ENCODE peak calls at places on chromosomes 6 and 20, in eight cellular contexts. I is CD4-positive, alpha-beta T cell; C is epithelial cell of esophagus; A is HFF-Myc; W is upper lobe of right lung; L is heart left ventricle; D is fibroblast of pulmonary artery; U is spleen. E is an unnamed sample.
A peak's percentile ranks its signal among the peaks of the same experiment; 100 is the strongest.

GRCh38 chr6:36136551-36136950 is 6.2 kb downstream of the MAPK13 start:
- DNase-seq in A (no peak), W (no peak), I (no peak), C (no peak), U (no peak), L (no peak), D (no peak), E (no peak)

GRCh38 chr6:89346433-89346832 is 6.1 kb downstream of the UBE2J1 start:
- DNase-seq in A (no peak), W (no peak), C (no peak), D (no peak), I (no peak), U (no peak), L (no peak), E (no peak)

GRCh38 chr6:164097557-164098398 is 683.3 kb downstream of the QKI start:
- DNase-seq in A (no peak), U (no peak), I (no peak), D (peak; percentile 79), L (no peak), C (peak; percentile 19), W (no peak), E (no peak)

GRCh38 chr20:1415667-1416468 is 23.0 kb upstream of the FKBP1A start:
- DNase-seq in W (no peak), C (peak; percentile 99), A (peak; percentile 97), U (no peak), I (no peak), L (no peak), D (peak; percentile 85), E (no peak)

GRCh38 chr6:7604003-7604402 is 14.0 kb downstream of the SNRNP48 start:
- DNase-seq in C (peak; percentile 35), I (no peak), A (no peak), W (no peak), D (no peak), L (peak; percentile 69), U (no peak), E (no peak)

GRCh38 chr6:30158475-30159025 is 2.5 kb downstream of the TRIM10 start:
- DNase-seq in U (no peak), W (no peak), L (no peak), C (no peak), D (no peak), I (no peak), A (no peak), E (no peak)

GRCh38 chr6:154474636-154475428 is 35.7 kb downstream of the CNKSR3 start:
- DNase-seq in I (no peak), U (peak; percentile 47), W (no peak), C (peak; percentile 88), D (peak; percentile 75), L (no peak), A (peak; percentile 32), E (no peak)

GRCh38 chr6:83707829-83708545 is 914 bp downstream of the SNAP91 start:
- DNase-seq in D (peak; percentile 3), I (no peak), U (no peak), A (no peak), L (no peak), W (peak; percentile 62), C (no peak), E (no peak)

GRCh38 chr6:14059791-14060436 is 57.7 kb upstream of the CD83 start:
- DNase-seq in W (no peak), C (peak; percentile 83), A (no peak), U (no peak), L (peak; percentile 64), I (no peak), D (no peak), E (no peak)

GRCh38 chr6:111894272-111894671 is 21.0 kb upstream of the FYN start:
- DNase-seq in D (peak; percentile 58), L (no peak), A (peak; percentile 33), W (no peak), I (no peak), C (no peak), U (no peak), E (no peak)

DNA sequence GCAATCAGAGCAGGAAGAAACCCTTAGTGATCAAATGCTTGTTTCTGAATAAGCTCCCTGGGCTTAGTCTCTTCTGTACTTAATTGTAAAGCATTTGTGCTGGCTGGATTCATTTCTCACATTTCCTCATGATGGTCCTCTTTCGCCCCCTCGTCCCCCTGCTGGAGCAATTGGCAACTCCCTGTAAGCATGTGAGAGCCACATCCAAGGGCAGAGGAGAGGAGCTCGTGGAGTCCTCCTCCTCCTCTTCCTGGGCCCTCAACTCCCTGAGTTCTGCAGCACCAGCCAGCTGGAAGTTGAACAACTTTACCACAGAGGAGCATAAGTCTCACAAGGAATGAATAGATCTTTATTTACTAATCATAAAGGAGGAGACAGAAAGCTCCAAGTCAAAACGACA is 12.6 kb downstream of the ANKEF1 start:
- DNase-seq in L (no peak), W (no peak), C (no peak), I (no peak), D (peak; percentile 13), A (no peak), U (no peak), E (no peak)
- TF ChIP-seq CTCF in L (no peak), W (no peak), C (peak; percentile 9), I (no peak), D (peak; percentile 22), A (peak; percentile 42), U (no peak), E (no peak)

DNA sequence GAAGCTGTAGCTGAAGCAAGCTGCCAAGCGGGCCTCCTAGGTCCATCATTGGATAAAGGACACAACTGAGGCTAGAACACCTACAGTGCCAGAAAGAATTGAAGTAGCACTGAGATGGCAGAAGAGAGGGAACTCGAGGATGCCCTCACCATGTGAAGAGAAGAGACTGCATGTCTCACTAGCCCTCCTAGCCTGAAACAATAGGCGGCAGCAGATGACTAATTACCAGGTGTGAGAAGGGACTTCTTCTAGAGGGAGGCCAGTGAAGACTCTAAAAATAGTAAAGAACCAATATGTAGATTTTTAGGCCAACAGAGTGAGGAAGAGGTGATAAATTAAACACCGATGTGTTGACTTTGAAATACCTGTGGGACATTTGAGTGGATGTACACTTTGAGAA is 50.3 kb downstream of the LGSN start:
- DNase-seq in L (no peak), W (no peak), C (no peak), U (no peak), I (no peak), A (no peak), D (no peak), E (no peak)
- TF ChIP-seq CTCF in L (no peak), W (no peak), C (no peak), U (no peak), I (no peak), A (no peak), D (no peak), E (no peak)

DNA sequence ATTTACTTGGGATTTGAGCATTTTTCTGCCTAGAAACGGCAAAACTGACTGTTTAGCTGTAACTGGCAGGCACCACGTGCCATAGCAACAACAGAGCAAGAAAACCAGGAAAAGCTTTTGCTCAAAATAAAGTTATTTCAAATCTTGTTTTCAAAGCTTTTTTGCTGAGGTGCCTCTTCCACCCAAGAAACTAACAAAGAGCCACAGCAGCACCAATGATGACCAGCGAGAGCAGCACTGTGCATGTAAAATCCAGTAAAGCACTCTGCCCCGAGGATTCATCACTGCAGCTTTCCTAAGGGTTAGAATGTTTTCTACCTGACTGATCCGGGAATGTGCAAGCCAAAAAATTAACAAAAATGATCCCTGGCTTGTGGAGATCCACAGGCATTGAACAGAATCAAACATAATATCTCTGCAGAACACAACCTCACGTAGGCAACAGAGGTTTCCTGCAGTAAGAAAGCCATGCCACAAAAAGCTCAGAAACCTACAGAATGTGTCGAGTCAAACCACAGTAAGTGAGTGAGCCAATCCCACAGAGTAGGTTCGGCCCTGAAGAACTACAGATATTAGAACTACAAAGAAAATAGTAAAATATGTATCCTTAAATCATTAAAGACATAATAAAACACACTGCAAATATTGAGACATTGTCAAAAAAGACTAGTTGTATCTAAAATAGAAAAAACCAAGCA is 7.4 kb upstream of the ULBP3 start:
- DNase-seq in U (no peak), A (no peak), I (no peak), C (peak; percentile 16), L (no peak), W (no peak), D (no peak), E (no peak)
- TF ChIP-seq CTCF in U (no peak), A (no peak), I (no peak), C (peak; percentile 38), L (no peak), W (no peak), D (peak; percentile 23), E (no peak)

GRCh38 chr20:62361799-62362589 is 5.1 kb downstream of the LAMA5 start:
- DNase-seq in I (no peak), W (peak; percentile 90), L (peak; percentile 67), A (no peak), C (no peak), D (no peak), U (no peak), E (no peak)

GRCh38 chr20:62363920-62364851 is 2.9 kb downstream of the LAMA5 start:
- DNase-seq in W (peak; percentile 68), U (no peak), I (no peak), D (peak; percentile 68), L (peak; percentile 62), C (no peak), A (no peak), E (no peak)

GRCh38 chr20:62362590-62362940 is 4.5 kb downstream of the LAMA5 start:
- DNase-seq in L (no peak), W (no peak), U (no peak), C (no peak), I (no peak), A (no peak), D (no peak), E (no peak)

GRCh38 chr20:62364911-62365736 is 2.0 kb downstream of the LAMA5 start:
- DNase-seq in U (no peak), C (no peak), L (peak; percentile 87), W (peak; percentile 87), A (no peak), D (no peak), I (no peak), E (no peak)

DNA sequence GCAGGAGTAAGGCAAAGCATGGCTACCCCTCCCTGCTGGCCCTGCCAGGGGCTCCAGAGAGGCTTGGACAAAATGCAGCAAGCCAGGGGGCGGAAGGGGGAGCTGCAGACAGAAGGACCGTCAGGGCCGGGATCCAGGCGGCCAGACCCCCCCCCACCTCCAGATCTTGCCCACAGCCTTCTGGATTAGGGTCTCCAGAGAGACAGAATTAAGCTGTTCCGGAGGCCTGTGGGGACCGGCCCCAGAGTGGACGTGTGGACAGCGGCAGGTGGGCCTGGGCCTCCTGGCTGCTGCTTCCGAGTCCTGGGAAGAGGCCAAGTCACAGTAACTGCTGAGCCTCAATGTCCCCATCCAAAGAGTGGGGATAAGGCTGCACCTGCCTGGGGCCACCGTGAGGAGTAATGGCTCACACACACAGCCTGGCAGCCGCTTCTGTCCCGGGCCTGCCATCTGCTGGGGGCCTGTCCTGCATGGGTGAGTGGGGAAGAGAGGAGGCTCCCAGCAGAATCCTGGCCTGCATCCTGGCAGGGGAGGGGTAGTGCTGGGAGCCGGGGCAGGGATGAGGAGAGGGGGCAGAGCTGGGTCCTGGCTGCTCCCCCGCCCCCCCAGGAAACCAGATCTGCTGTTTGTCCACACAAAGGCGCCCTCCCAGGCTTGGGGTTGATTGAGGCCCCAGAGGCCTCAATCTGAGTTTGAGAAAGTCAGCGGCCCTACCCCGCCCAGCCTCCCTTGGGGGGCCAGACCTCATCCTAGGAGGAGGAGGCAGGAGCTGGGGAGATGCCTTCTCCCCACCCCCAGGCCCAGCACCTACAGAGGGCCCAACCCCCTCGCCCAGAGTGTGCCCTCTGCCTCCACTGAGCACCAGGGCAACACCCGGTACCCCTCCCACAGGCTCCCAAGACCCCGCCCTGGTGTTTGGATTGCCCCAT is 3.9 kb downstream of the LAMA5 start:
- DNase-seq in U (no peak), C (no peak), L (peak; percentile 60), D (no peak), A (no peak), I (no peak), W (peak; percentile 63), E (no peak)
- TF ChIP-seq CTCF in U (no peak), C (peak; percentile 19), L (no peak), D (no peak), A (peak; percentile 4), I (no peak), W (no peak), E (no peak)

GRCh38 chr6:141309295-141309694 is 823.4 kb upstream of the GJE1 start:
- DNase-seq in I (no peak), L (no peak), A (peak; percentile 7), U (no peak), W (no peak), C (peak; percentile 8), D (peak; percentile 14), E (no peak)
- TF ChIP-seq CTCF in I (no peak), L (no peak), A (no peak), U (no peak), W (no peak), C (no peak), D (no peak), E (no peak)